ENCODE peak calls at places on chromosomes 11 and 22, in eight cellular contexts. X is endodermal cell; V is H9; Y is fibroblast of lung; O is CD8-positive, alpha-beta memory T cell; U is CD8-positive, alpha-beta T cell; Z is right cardiac atrium; C is sigmoid colon. H is an unnamed sample. For H3K9me3, the result is how much of the 10 kb centered on the place peaks cover.

GRCh38 chr11:94740083-94740974 is 27.8 kb upstream of the AMOTL1 start:
- DNase-seq in C (peak), Z (peak), Y (no peak), X (peak), O (no peak), V (peak), U (no peak), H (no peak)

GRCh38 chr22:23781065-23781464 is 5.7 kb upstream of the SMARCB1 start:
- DNase-seq in C (no peak), Z (no peak), X (no peak), V (no peak), O (no peak), U (no peak), Y (no peak), H (no peak)

GRCh38 chr11:40376346-40376745 is 1083.1 kb downstream of the LRRC4C start:
- DNase-seq in Z (no peak), V (no peak), U (no peak), C (no peak), Y (no peak), O (no peak), X (no peak), H (no peak)

GRCh38 chr22:19874307-19875060 is 19.8 kb upstream of the GNB1L start:
- DNase-seq in U (peak), X (peak), Z (peak), O (peak), V (peak), Y (peak), C (peak), H (peak)

GRCh38 chr11:113689711-113690618 is 16.1 kb downstream of the TMPRSS5 start:
- DNase-seq in C (no peak), X (peak), V (no peak), Z (no peak), U (no peak), Y (no peak), O (no peak), H (no peak)

GRCh38 chr11:19589567-19590260 is 122.9 kb upstream of the NAV2 start:
- DNase-seq in Z (no peak), U (no peak), O (no peak), V (no peak), X (no peak), C (no peak), Y (no peak), H (no peak)

GRCh38 chr11:106077609-106078517 is at the start of gene AASDHPPT:
- DNase-seq in Y (peak), X (no peak), V (no peak), O (no peak), Z (no peak), U (no peak), C (no peak), H (no peak)

GRCh38 chr22:19772422-19772672 is 11.8 kb downstream of the TBX1 start:
- DNase-seq in C (no peak), O (no peak), U (no peak), Y (no peak), X (no peak), V (no peak), Z (no peak), H (no peak)

GRCh38 chr11:113874096-113874919 is 1.1 kb downstream of the USP28 start:
- DNase-seq in O (no peak), Y (peak), U (no peak), Z (no peak), V (no peak), C (no peak), X (peak), H (no peak)

GRCh38 chr11:120064341-120064740 is 73.6 kb downstream of the TRIM29 start:
- DNase-seq in U (no peak), X (no peak), O (peak), Y (no peak), V (peak), C (no peak), Z (no peak), H (no peak)

GRCh38 chr22:27206001-27206746 is 548.8 kb downstream of the MIAT start:
- DNase-seq in U (no peak), Y (peak), X (no peak), O (no peak), Z (no peak), V (no peak), C (no peak), H (no peak)

GRCh38 chr11:128809128-128809527 is 58.0 kb downstream of the KCNJ1 start:
- DNase-seq in O (no peak), Z (no peak), X (no peak), V (no peak), Y (no peak), U (no peak), C (no peak), H (no peak)

GRCh38 chr11:96464695-96465307 is 75.0 kb downstream of the JRKL start:
- DNase-seq in V (no peak), X (no peak), U (no peak), C (no peak), Z (no peak), O (no peak), Y (peak), H (no peak)

GRCh38 chr11:6468712-6469495 is 4.8 kb downstream of the TRIM3 start:
- DNase-seq in O (no peak), Y (peak), C (peak), Z (peak), X (peak), V (peak), U (no peak), H (no peak)

GRCh38 chr11:58770627-58771457 is 39.1 kb upstream of the GLYAT start:
- DNase-seq in Z (no peak), U (no peak), X (no peak), C (no peak), Y (peak), O (no peak), V (no peak), H (no peak)

GRCh38 chr22:29872145-29872893 is 10.7 kb upstream of the MTMR3 start:
- DNase-seq in O (no peak), Y (no peak), X (peak), U (no peak), C (no peak), V (peak), Z (no peak), H (no peak)

GRCh38 chr11:131658952-131659351 is 288.5 kb downstream of the NTM start:
- DNase-seq in C (no peak), O (no peak), U (no peak), V (no peak), Y (peak), X (peak), Z (no peak), H (no peak)

GRCh38 chr11:9639099-9639498 is 24.8 kb upstream of the SWAP70 start:
- DNase-seq in V (no peak), Y (no peak), Z (peak), X (peak), C (no peak), U (no peak), O (no peak), H (no peak)

GRCh38 chr11:119474682-119475596 is 52.0 kb upstream of the THY1 start:
- DNase-seq in U (peak), V (peak), Y (peak), X (peak), C (peak), O (peak), Z (peak), H (peak)

GRCh38 chr11:69958308-69958707 is 119.8 kb upstream of the ANO1 start:
- DNase-seq in O (no peak), C (no peak), U (no peak), V (no peak), X (no peak), Y (peak), Z (no peak), H (no peak)

GRCh38 chr11:2267871-2268825 is 2.2 kb downstream of the ASCL2 start:
- DNase-seq in X (no peak), Z (no peak), O (no peak), U (peak), V (peak), C (no peak), Y (no peak), H (no peak)

GRCh38 chr22:47432683-47433082 is 670.2 kb downstream of the TBC1D22A start:
- DNase-seq in Z (no peak), Y (no peak), X (no peak), U (no peak), O (no peak), V (no peak), C (no peak), H (no peak)
- H3K9me3 ChIP-seq in Z (under half), Y (under half), X (half or more), U (under half), O (under half), V (half or more), C (under half), H (under half)

DNA sequence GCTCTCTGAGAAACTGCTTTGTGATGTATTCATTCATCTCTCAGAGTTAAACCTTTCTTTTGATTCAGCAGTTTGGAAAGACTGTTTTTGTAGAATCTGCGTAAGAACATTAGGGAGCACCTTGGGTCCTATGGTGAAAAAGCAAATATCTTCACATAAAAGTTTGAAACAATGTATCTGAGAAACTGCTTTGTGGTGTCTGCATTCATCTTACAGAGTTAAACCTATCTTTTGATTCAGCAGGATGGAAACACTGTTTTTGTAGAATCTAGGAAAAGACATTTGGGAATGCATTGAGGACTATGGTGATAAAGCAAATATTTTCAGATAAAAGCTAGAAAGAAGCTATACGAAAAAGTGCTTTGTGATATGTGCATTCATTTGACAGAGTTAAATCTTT is 361.3 kb downstream of the OR4C45 start:
- DNase-seq in V (no peak), Z (no peak), C (no peak), Y (no peak), O (no peak), X (no peak), U (no peak), H (no peak)
- H3K9me3 ChIP-seq in V (half or more), Z (under half), C (under half), Y (under half), O (under half), X (half or more), U (under half), H (under half)

GRCh38 chr11:29786092-29786491 is 230.7 kb downstream of the KCNA4 start:
- DNase-seq in Z (no peak), X (no peak), O (no peak), U (no peak), V (no peak), C (no peak), Y (no peak), H (no peak)
- H3K9me3 ChIP-seq in Z (under half), X (under half), O (under half), U (under half), V (under half), C (under half), Y (under half), H (under half)

GRCh38 chr22:47954107-47954506 is 1191.7 kb downstream of the TBC1D22A start:
- DNase-seq in X (no peak), V (no peak), C (no peak), U (no peak), Y (no peak), O (no peak), Z (no peak), H (no peak)

DNA sequence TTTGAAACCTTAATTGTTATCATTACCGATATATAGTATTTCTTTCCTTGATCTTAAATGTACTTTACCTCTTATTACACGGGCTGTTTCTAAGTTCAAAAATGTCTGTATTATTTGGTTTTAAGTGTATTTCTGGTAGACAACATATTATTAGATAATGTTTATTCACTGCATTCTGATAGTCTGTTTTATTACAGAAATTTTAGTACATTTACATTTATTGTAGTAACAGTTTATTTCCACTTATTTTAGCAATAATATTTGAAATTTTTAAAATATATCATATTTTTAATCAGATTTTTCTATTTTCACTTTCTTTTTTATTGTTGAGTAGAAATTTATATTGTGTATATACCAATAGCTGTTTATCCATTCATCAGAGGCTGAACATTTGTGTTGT is 1195.2 kb downstream of the TBC1D22A start:
- DNase-seq in Z (no peak), O (no peak), V (no peak), Y (no peak), C (no peak), U (no peak), X (no peak), H (no peak)
- H3K9me3 ChIP-seq in Z (under half), O (under half), V (under half), Y (under half), C (under half), U (under half), X (under half), H (under half)

H was measured in T-helper 17 cell.